ENCODE peak calls at places on chromosomes 16 and 17, in eight cellular contexts. C, G, P, W, T, S, U and B are unnamed samples.

GRCh38 chr16:60064026-60064425 is 1329.9 kb upstream of the GOT2 start:
- DNase-seq in P (no peak), T (no peak), U (no peak), G (no peak), S (no peak), C (no peak), W (no peak), B (no peak)

GRCh38 chr17:63596856-63597557 is 3.7 kb upstream of the TACO1 start:
- DNase-seq in S (no peak), T (no peak), C (no peak), G (no peak), P (no peak), W (no peak), U (no peak), B (no peak)

GRCh38 chr16:64370112-64370511 is 751.8 kb downstream of the CDH11 start:
- DNase-seq in P (no peak), W (no peak), S (no peak), U (no peak), G (no peak), T (no peak), C (no peak), B (no peak)

GRCh38 chr17:45234641-45235040 is 13.0 kb downstream of the FMNL1 start:
- DNase-seq in U (peak; percentile 69), P (no peak), G (no peak), T (no peak), C (no peak), W (no peak), S (no peak), B (no peak)

GRCh38 chr16:66847533-66848057 is 3.4 kb downstream of the CA7 start:
- DNase-seq in G (no peak), P (no peak), U (no peak), T (no peak), C (no peak), S (no peak), W (no peak), B (no peak)

GRCh38 chr17:81285179-81285878 is 9.8 kb downstream of the SLC38A10 start:
- DNase-seq in U (no peak), T (peak; percentile 58), G (peak; percentile 91), P (no peak), S (peak; percentile 89), W (no peak), C (peak; percentile 88), B (no peak)

GRCh38 chr16:86753399-86753798 is 175.1 kb downstream of the FOXL1 start:
- DNase-seq in W (no peak), U (no peak), T (no peak), P (no peak), G (no peak), S (no peak), C (no peak), B (no peak)

GRCh38 chr17:76968707-76969597 is 100.7 kb downstream of the MGAT5B start:
- DNase-seq in C (no peak), S (no peak), U (no peak), G (peak; percentile 87), W (no peak), P (no peak), T (peak; percentile 55), B (no peak)

GRCh38 chr17:49110504-49110903 is 22.1 kb upstream of the B4GALNT2 start:
- DNase-seq in T (no peak), P (no peak), W (no peak), S (no peak), C (no peak), U (no peak), G (no peak), B (no peak)

GRCh38 chr17:62693616-62694415 is 66.3 kb downstream of the MRC2 start:
- DNase-seq in W (no peak), S (no peak), U (no peak), T (no peak), C (no peak), P (no peak), G (no peak), B (no peak)

GRCh38 chr16:9965079-9965478 is 217.1 kb downstream of the GRIN2A start:
- DNase-seq in G (no peak), T (no peak), P (no peak), W (no peak), U (no peak), C (no peak), S (no peak), B (no peak)

GRCh38 chr17:12256380-12256995 is 235.8 kb downstream of the MAP2K4 start:
- DNase-seq in U (peak; percentile 35), G (no peak), T (peak; percentile 18), W (peak; percentile 37), C (peak; percentile 74), S (no peak), P (peak; percentile 39), B (no peak)

GRCh38 chr17:71666047-71666446 is 454.8 kb upstream of the SOX9 start:
- DNase-seq in U (no peak), T (no peak), C (no peak), P (no peak), W (no peak), G (no peak), S (no peak), B (no peak)

GRCh38 chr17:73338050-73338491 is 26.3 kb upstream of the CDC42EP4 start:
- DNase-seq in S (peak; percentile 77), W (no peak), P (no peak), T (no peak), G (peak; percentile 50), U (no peak), C (no peak), B (no peak)

GRCh38 chr16:81740163-81740562 is 38.9 kb upstream of the PLCG2 start:
- DNase-seq in U (peak; percentile 31), P (no peak), W (no peak), S (no peak), C (no peak), G (no peak), T (peak; percentile 56), B (no peak)

GRCh38 chr16:79715088-79715487 is 114.6 kb upstream of the MAF start:
- DNase-seq in W (no peak), T (no peak), S (no peak), U (no peak), C (no peak), P (no peak), G (no peak), B (no peak)

GRCh38 chr17:61455754-61456681 is 3.8 kb downstream of the TBX4 start:
- DNase-seq in G (peak; percentile 78), C (peak; percentile 52), S (no peak), U (no peak), T (no peak), P (no peak), W (no peak), B (no peak)

GRCh38 chr16:27465483-27465879 is 63.5 kb downstream of the IL21R start:
- DNase-seq in W (no peak), T (no peak), U (no peak), C (no peak), P (no peak), S (no peak), G (no peak), B (no peak)

GRCh38 chr17:10729334-10730193 is at the start of gene TMEM220:
- DNase-seq in T (peak; percentile 79), S (peak; percentile 89), P (peak; percentile 66), G (peak; percentile 95), U (peak; percentile 26), C (peak; percentile 94), W (no peak), B (no peak)

GRCh38 chr16:68375801-68376536 is 65.2 kb downstream of the PRMT7 start:
- DNase-seq in W (no peak), T (no peak), U (no peak), P (no peak), G (peak; percentile 42), S (no peak), C (no peak), B (no peak)

GRCh38 chr16:84158455-84158854 is 13.3 kb downstream of the DNAAF1 start:
- DNase-seq in G (no peak), C (no peak), T (no peak), W (no peak), U (no peak), P (no peak), S (no peak), B (no peak)

GRCh38 chr17:70329751-70330150 is 160.4 kb downstream of the KCNJ2 start:
- DNase-seq in U (no peak), G (no peak), S (no peak), P (no peak), C (no peak), T (no peak), W (no peak), B (no peak)

GRCh38 chr16:19167710-19168172 is 299 bp upstream of the SYT17 start:
- DNase-seq in P (peak; percentile 71), C (no peak), W (peak; percentile 60), G (peak; percentile 97), T (peak; percentile 83), U (peak; percentile 60), S (no peak), B (no peak)

GRCh38 chr16:19166500-19166899 is 1.5 kb upstream of the SYT17 start:
- DNase-seq in T (no peak), G (no peak), U (no peak), C (no peak), P (no peak), S (no peak), W (peak; percentile 29), B (no peak)

GRCh38 chr16:19168173-19169080 is at the start of gene SYT17:
- DNase-seq in T (peak; percentile 64), S (no peak), W (no peak), G (peak; percentile 88), U (no peak), C (no peak), P (peak; percentile 42), B (no peak)

GRCh38 chr16:19170043-19170655 is 2.1 kb downstream of the SYT17 start:
- DNase-seq in W (no peak), T (no peak), S (no peak), C (no peak), U (no peak), P (no peak), G (no peak), B (no peak)

GRCh38 chr16:19169081-19169639 is 1.1 kb downstream of the SYT17 start:
- DNase-seq in W (no peak), T (no peak), C (no peak), S (no peak), G (peak; percentile 36), U (no peak), P (no peak), B (no peak)
- H3K4me3 ChIP-seq in W (peak overlapping the region; percentile 78), T (peak overlapping the region; percentile 57), C (peak overlapping the region; percentile 53), S (peak overlapping the region; percentile 55), G (peak overlapping the region; percentile 55), U (no peak overlapping the region), P (peak overlapping the region; percentile 76), B (no peak overlapping the region)

GRCh38 chr16:424033-424622 is 1.3 kb upstream of the RAB11FIP3 start:
- DNase-seq in T (peak; percentile 60), G (no peak), W (no peak), S (no peak), P (peak; percentile 91), U (peak; percentile 30), C (peak; percentile 96), B (no peak)
- TF ChIP-seq POLR2AphosphoS5 in T (peak; percentile 70), G (peak; percentile 81), W (no peak), S (peak; percentile 36), P (peak; percentile 96), U (no peak), C (peak; percentile 80), B (no peak)

GRCh38 chr17:52790359-52790955 is 631.9 kb upstream of the CA10 start:
- DNase-seq in T (no peak), W (no peak), U (no peak), S (no peak), G (no peak), P (no peak), C (no peak), B (no peak)

GRCh38 chr17:52789829-52790228 is 631.3 kb upstream of the CA10 start:
- DNase-seq in W (no peak), S (no peak), P (no peak), C (no peak), U (no peak), G (no peak), T (no peak), B (no peak)
- H3K4me3 ChIP-seq in W (no peak overlapping the region), S (no peak overlapping the region), P (no peak overlapping the region), C (no peak overlapping the region), U (no peak overlapping the region), G (no peak overlapping the region), T (no peak overlapping the region), B (no peak overlapping the region)

GRCh38 chr16:89934611-89935553 is 11.7 kb downstream of the TUBB3 start:
- DNase-seq in T (no peak), G (peak; percentile 80), P (no peak), W (no peak), U (no peak), C (no peak), S (no peak), B (no peak)
- TF ChIP-seq POLR2AphosphoS5 in T (no peak), G (no peak), P (no peak), W (no peak), U (no peak), C (no peak), S (no peak), B (no peak)